ENCODE peak calls at places on chromosome 15, in five cellular contexts. V, R, T, W and Y are unnamed samples.

GRCh38 chr15:52289629-52290081 is 5.9 kb downstream of the MYO5C start:
- DNase-seq in V (no peak), R (no peak), T (no peak), W (no peak), Y (peak; percentile 46)

GRCh38 chr15:80252281-80252619 is 237 bp upstream of the CTXND1 start:
- DNase-seq in V (no peak), R (no peak), T (no peak), W (no peak), Y (no peak)

GRCh38 chr15:64009798-64010241 is 36.5 kb downstream of the DAPK2 start:
- DNase-seq in V (no peak), R (no peak), T (no peak), W (peak; percentile 84), Y (no peak)

GRCh38 chr15:72491768-72492167 is 17.6 kb downstream of the ARIH1 start:
- DNase-seq in V (no peak), R (no peak), T (no peak), W (no peak), Y (peak; percentile 46)

GRCh38 chr15:73989001-73989798 is 2.9 kb downstream of the STOML1 start:
- DNase-seq in V (peak; percentile 44), R (no peak), T (no peak), W (no peak), Y (no peak)

GRCh38 chr15:67085237-67085817 is 19.9 kb downstream of the SMAD3 start:
- DNase-seq in V (no peak), R (no peak), T (no peak), W (no peak), Y (no peak)

GRCh38 chr15:91338763-91339162 is 238.7 kb downstream of the SV2B start:
- DNase-seq in V (peak; percentile 8), R (no peak), T (peak; percentile 13), W (no peak), Y (peak; percentile 11)

GRCh38 chr15:43085921-43086320 is 19.9 kb downstream of the UBR1 start:
- DNase-seq in V (no peak), R (no peak), T (no peak), W (no peak), Y (no peak)

GRCh38 chr15:51688863-51689262 is 7.6 kb downstream of the SCG3 start:
- DNase-seq in V (peak; percentile 38), R (no peak), T (no peak), W (no peak), Y (peak; percentile 28)

GRCh38 chr15:62878070-62878469 is 164.5 kb upstream of the TPM1 start:
- DNase-seq in V (no peak), R (no peak), T (no peak), W (no peak), Y (no peak)

GRCh38 chr15:42066764-42067415 is 27.5 kb downstream of the PLA2G4D start:
- DNase-seq in V (no peak), R (no peak), T (no peak), W (no peak), Y (no peak)

GRCh38 chr15:78988361-78988911 is 43.6 kb upstream of the CTSH start:
- DNase-seq in V (no peak), R (peak; percentile 97), T (no peak), W (peak; percentile 63), Y (peak; percentile 95)

GRCh38 chr15:36529296-36530011 is 50.0 kb upstream of the CDIN1 start:
- DNase-seq in V (no peak), R (no peak), T (no peak), W (peak; percentile 31), Y (no peak)

GRCh38 chr15:48318131-48318530 is 13.1 kb upstream of the DUT start:
- DNase-seq in V (no peak), R (no peak), T (no peak), W (no peak), Y (no peak)

GRCh38 chr15:26771917-26772587 is 814 bp downstream of the GABRB3 start:
- DNase-seq in V (no peak), R (no peak), T (no peak), W (no peak), Y (peak; percentile 52)

GRCh38 chr15:40906947-40907802 is 12.9 kb downstream of the VPS18 start:
- DNase-seq in V (peak; percentile 30), R (no peak), T (no peak), W (no peak), Y (no peak)

GRCh38 chr15:82851981-82852511 is 42.6 kb downstream of the WHAMM start:
- DNase-seq in V (no peak), R (no peak), T (no peak), W (no peak), Y (no peak)

GRCh38 chr15:55774113-55774970 is 31.4 kb upstream of the PRTG start:
- DNase-seq in V (peak; percentile 69), R (peak; percentile 33), T (no peak), W (no peak), Y (peak; percentile 60)

GRCh38 chr15:51907136-51907862 is 64.3 kb downstream of the LEO1 start:
- DNase-seq in V (peak; percentile 46), R (peak; percentile 94), T (no peak), W (no peak), Y (peak; percentile 39)

GRCh38 chr15:58249646-58250312 is 111.6 kb downstream of the AQP9 start:
- DNase-seq in V (peak; percentile 15), R (no peak), T (no peak), W (no peak), Y (no peak)

GRCh38 chr15:90006217-90007088 is 5.3 kb downstream of the ZNF710 start:
- DNase-seq in V (no peak), R (no peak), T (no peak), W (no peak), Y (no peak)

GRCh38 chr15:98146031-98146430 is 185.5 kb downstream of the ARRDC4 start:
- DNase-seq in V (no peak), R (no peak), T (no peak), W (no peak), Y (no peak)

GRCh38 chr15:66650433-66650832 is 51.6 kb upstream of the SMAD6 start:
- DNase-seq in V (peak; percentile 68), R (peak; percentile 16), T (no peak), W (no peak), Y (no peak)

GRCh38 chr15:80804970-80805495 is 25.9 kb downstream of the CEMIP start:
- DNase-seq in V (no peak), R (peak; percentile 98), T (no peak), W (no peak), Y (no peak)

GRCh38 chr15:57054351-57054750 is 135.9 kb downstream of the TCF12 start:
- DNase-seq in V (no peak), R (no peak), T (no peak), W (no peak), Y (no peak)
- TF ChIP-seq HDAC2 in V (no peak), R (no peak), T (no peak), W (no peak), Y (no peak)

GRCh38 chr15:85910796-85911195 is 116.1 kb upstream of the KLHL25 start:
- DNase-seq in V (no peak), R (no peak), T (no peak), W (no peak), Y (peak; percentile 11)
- TF ChIP-seq HDAC2 in V (no peak), R (no peak), T (no peak), W (no peak), Y (no peak)

GRCh38 chr15:39625451-39625850 is 44.6 kb downstream of the THBS1 start:
- DNase-seq in V (no peak), R (no peak), T (no peak), W (no peak), Y (no peak)

GRCh38 chr15:39622660-39623549 is 42.0 kb downstream of the THBS1 start:
- DNase-seq in V (no peak), R (no peak), T (no peak), W (no peak), Y (no peak)

GRCh38 chr15:39621961-39622360 is 41.1 kb downstream of the THBS1 start:
- DNase-seq in V (no peak), R (no peak), T (no peak), W (no peak), Y (no peak)

GRCh38 chr15:39624806-39625205 is 43.9 kb downstream of the THBS1 start:
- DNase-seq in V (no peak), R (peak; percentile 50), T (no peak), W (peak; percentile 45), Y (no peak)

DNA sequence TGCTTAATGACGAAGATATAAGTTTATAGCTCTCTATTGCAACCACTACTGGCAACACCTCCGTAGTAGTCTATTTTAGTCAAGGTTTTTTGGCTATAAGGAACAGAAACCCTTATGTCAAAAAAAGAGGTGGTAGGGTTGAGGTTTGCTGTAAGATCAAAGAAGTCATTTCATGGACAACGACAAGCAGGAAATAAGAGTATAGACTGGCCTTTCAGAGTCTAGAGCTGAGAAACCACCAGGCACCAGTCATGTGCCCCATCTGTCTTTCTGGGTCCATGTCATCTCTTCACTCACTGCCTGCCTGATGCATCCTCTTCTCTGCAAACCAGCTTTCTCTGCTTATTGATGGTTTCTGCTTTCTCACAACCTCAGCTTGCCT is 42.7 kb downstream of the THBS1 start:
- DNase-seq in V (no peak), R (no peak), T (no peak), W (peak; percentile 83), Y (no peak)
- TF ChIP-seq HDAC2 in V (no peak), R (no peak), T (no peak), W (no peak), Y (no peak)

GRCh38 chr15:101612676-101613075 is 39.5 kb downstream of the TM2D3 start:
- DNase-seq in V (no peak), R (no peak), T (no peak), W (no peak), Y (no peak)

GRCh38 chr15:101614761-101615160 is 37.4 kb downstream of the TM2D3 start:
- DNase-seq in V (no peak), R (no peak), T (no peak), W (no peak), Y (no peak)

GRCh38 chr15:101615414-101615985 is 36.7 kb downstream of the TM2D3 start:
- DNase-seq in V (no peak), R (no peak), T (no peak), W (no peak), Y (no peak)

GRCh38 chr15:101613130-101614000 is 38.8 kb downstream of the TM2D3 start:
- DNase-seq in V (peak; percentile 37), R (peak; percentile 65), T (no peak), W (no peak), Y (no peak)

DNA sequence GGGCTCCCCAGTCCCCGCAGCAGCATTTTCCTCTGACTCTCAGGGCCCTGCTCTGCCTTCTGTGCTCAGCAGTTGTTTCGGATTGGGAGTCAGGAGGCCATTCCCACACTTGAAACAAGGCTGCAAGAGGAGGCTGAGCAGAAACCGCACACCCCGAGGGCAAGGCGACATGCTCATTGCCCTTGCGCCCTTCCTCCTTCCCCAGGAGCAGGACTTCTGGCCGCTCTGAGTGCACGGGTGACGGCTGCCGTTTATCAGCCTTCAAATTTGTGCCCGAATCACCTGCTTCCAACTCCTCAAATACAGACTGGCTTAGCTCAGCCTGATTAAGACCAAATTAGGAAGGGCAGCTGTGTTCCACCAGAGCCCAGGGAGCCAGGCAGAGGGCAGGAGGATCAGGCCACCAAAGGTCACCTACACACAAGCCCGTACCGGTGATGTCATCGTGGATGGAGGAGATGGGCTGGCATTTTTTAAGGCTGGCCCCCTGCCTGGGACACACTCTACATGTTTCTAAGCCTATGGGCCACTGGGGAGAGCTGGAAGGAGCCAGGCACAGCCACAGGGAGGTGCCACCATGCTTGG is 38.1 kb downstream of the TM2D3 start:
- DNase-seq in V (no peak), R (no peak), T (no peak), W (no peak), Y (no peak)
- TF ChIP-seq HDAC2 in V (no peak), R (no peak), T (no peak), W (no peak), Y (no peak)

GRCh38 chr15:70613259-70613658 is 150.1 kb downstream of the UACA start:
- DNase-seq in V (no peak), R (no peak), T (no peak), W (no peak), Y (no peak)
- TF ChIP-seq HDAC2 in V (no peak), R (no peak), T (no peak), W (no peak), Y (no peak)